ENCODE peak calls at places on chromosomes 6 and 20, in six cellular contexts. K is A549, A is endothelial cell of umbilical vein, B is WTC11, E is HCT116, I is GM12878. O is an unnamed sample.

GRCh38 chr6:119322715-119323350 is 26.7 kb downstream of the MAN1A1 start:
- DNase-seq in K (no peak), A (no peak), B (no peak), E (peak; percentile 33), I (no peak), O (no peak)

GRCh38 chr6:20931093-20931492 is 396.8 kb downstream of the CDKAL1 start:
- DNase-seq in K (no peak), A (no peak), B (no peak), E (no peak), I (no peak), O (no peak)

GRCh38 chr6:84842526-84843161 is 78.2 kb upstream of the TBX18 start:
- DNase-seq in K (no peak), A (no peak), B (no peak), E (no peak), I (no peak), O (no peak)

GRCh38 chr6:44727651-44728630 is 340.4 kb downstream of the CDC5L start:
- DNase-seq in K (no peak), A (no peak), B (no peak), E (no peak), I (no peak), O (no peak)

GRCh38 chr6:143807103-143807425 is 36.1 kb upstream of the LTV1 start:
- DNase-seq in K (no peak), A (no peak), B (no peak), E (no peak), I (no peak), O (no peak)

GRCh38 chr6:127606131-127606562 is 29.2 kb downstream of the C6orf58 start:
- DNase-seq in K (peak; percentile 21), A (peak; percentile 11), B (peak; percentile 24), E (peak; percentile 41), I (no peak), O (peak; percentile 29)

GRCh38 chr6:131231103-131231502 is 95.8 kb downstream of the AKAP7 start:
- DNase-seq in K (no peak), A (no peak), B (no peak), E (no peak), I (no peak), O (no peak)

GRCh38 chr6:17469006-17469972 is 75.9 kb downstream of the CAP2 start:
- DNase-seq in K (no peak), A (peak; percentile 85), B (no peak), E (no peak), I (no peak), O (no peak)

GRCh38 chr20:4766631-4767030 is 44.9 kb downstream of the PRND start:
- DNase-seq in K (no peak), A (no peak), B (no peak), E (no peak), I (no peak), O (peak; percentile 98)

GRCh38 chr6:16377470-16377869 is 139.1 kb downstream of the GMPR start:
- DNase-seq in K (no peak), A (no peak), B (no peak), E (no peak), I (no peak), O (no peak)

GRCh38 chr20:20024942-20025341 is 7.8 kb downstream of the NAA20 start:
- DNase-seq in K (no peak), A (no peak), B (no peak), E (no peak), I (no peak), O (no peak)

GRCh38 chr6:138291036-138291848 is 73.0 kb upstream of the PBOV1 start:
- DNase-seq in K (no peak), A (no peak), B (no peak), E (no peak), I (no peak), O (no peak)

GRCh38 chr6:66328181-66328580 is 621.2 kb upstream of the EYS start:
- DNase-seq in K (no peak), A (no peak), B (no peak), E (no peak), I (no peak), O (no peak)

GRCh38 chr6:89145461-89145961 is 344 bp upstream of the PM20D2 start:
- DNase-seq in K (peak; percentile 18), A (peak; percentile 45), B (no peak), E (no peak), I (peak; percentile 52), O (peak; percentile 82)

GRCh38 chr6:33082702-33083101 is 6.9 kb downstream of the HLA-DPB1 start:
- DNase-seq in K (peak; percentile 24), A (no peak), B (peak; percentile 51), E (peak; percentile 24), I (no peak), O (peak; percentile 56)

GRCh38 chr20:35190556-35190955 is 18.7 kb downstream of the PROCR start:
- DNase-seq in K (no peak), A (no peak), B (no peak), E (no peak), I (no peak), O (no peak)

GRCh38 chr6:56594699-56595098 is 48.0 kb downstream of the DST start:
- DNase-seq in K (no peak), A (peak; percentile 10), B (no peak), E (no peak), I (peak; percentile 24), O (no peak)

GRCh38 chr6:8108031-8108660 is 5.8 kb upstream of the EEF1E1 start:
- DNase-seq in K (peak; percentile 55), A (peak; percentile 97), B (no peak), E (peak; percentile 27), I (no peak), O (no peak)

GRCh38 chr20:34705383-34706021 is 1.4 kb downstream of the TP53INP2 start:
- DNase-seq in K (peak; percentile 37), A (peak; percentile 58), B (peak; percentile 30), E (no peak), I (no peak), O (peak; percentile 60)

GRCh38 chr20:47265984-47266383 is 90.5 kb downstream of the ZMYND8 start:
- DNase-seq in K (no peak), A (no peak), B (no peak), E (no peak), I (no peak), O (no peak)

GRCh38 chr20:50569864-50570836 is 60.0 kb downstream of the PTPN1 start:
- DNase-seq in K (no peak), A (peak; percentile 42), B (peak; percentile 58), E (peak; percentile 15), I (peak; percentile 68), O (peak; percentile 40)

GRCh38 chr6:51322505-51322904 is 503.8 kb downstream of the TFAP2B start:
- DNase-seq in K (no peak), A (no peak), B (no peak), E (no peak), I (no peak), O (no peak)

GRCh38 chr6:124073820-124074587 is 270.3 kb downstream of the NKAIN2 start:
- DNase-seq in K (no peak), A (no peak), B (no peak), E (no peak), I (no peak), O (no peak)

GRCh38 chr6:70270287-70271005 is 32.4 kb downstream of the COL9A1 start:
- DNase-seq in K (no peak), A (no peak), B (no peak), E (no peak), I (peak; percentile 11), O (no peak)

GRCh38 chr20:2142649-2143048 is 41.0 kb downstream of the STK35 start:
- DNase-seq in K (no peak), A (no peak), B (no peak), E (no peak), I (no peak), O (no peak)

GRCh38 chr20:2139736-2140135 is 38.1 kb downstream of the STK35 start:
- DNase-seq in K (no peak), A (no peak), B (no peak), E (no peak), I (no peak), O (no peak)

GRCh38 chr20:2141592-2142575 is 40.3 kb downstream of the STK35 start:
- DNase-seq in K (no peak), A (no peak), B (no peak), E (no peak), I (no peak), O (no peak)

GRCh38 chr20:2139250-2139649 is 37.6 kb downstream of the STK35 start:
- DNase-seq in K (no peak), A (no peak), B (no peak), E (no peak), I (no peak), O (no peak)

GRCh38 chr20:2140561-2140960 is 38.9 kb downstream of the STK35 start:
- DNase-seq in K (no peak), A (no peak), B (no peak), E (no peak), I (no peak), O (no peak)
- TF ChIP-seq MAX in K (no peak), A (no peak), B (no peak), E (no peak), I (no peak), O (no peak)

GRCh38 chr6:36479256-36479655 is 36.5 kb downstream of the KCTD20 start:
- DNase-seq in K (no peak), A (no peak), B (no peak), E (no peak), I (no peak), O (no peak)

GRCh38 chr6:36478051-36478526 is 35.3 kb downstream of the KCTD20 start:
- DNase-seq in K (no peak), A (peak; percentile 63), B (no peak), E (no peak), I (no peak), O (peak; percentile 42)
- TF ChIP-seq MAX in K (no peak), A (no peak), B (no peak), E (no peak), I (no peak), O (no peak)

DNA sequence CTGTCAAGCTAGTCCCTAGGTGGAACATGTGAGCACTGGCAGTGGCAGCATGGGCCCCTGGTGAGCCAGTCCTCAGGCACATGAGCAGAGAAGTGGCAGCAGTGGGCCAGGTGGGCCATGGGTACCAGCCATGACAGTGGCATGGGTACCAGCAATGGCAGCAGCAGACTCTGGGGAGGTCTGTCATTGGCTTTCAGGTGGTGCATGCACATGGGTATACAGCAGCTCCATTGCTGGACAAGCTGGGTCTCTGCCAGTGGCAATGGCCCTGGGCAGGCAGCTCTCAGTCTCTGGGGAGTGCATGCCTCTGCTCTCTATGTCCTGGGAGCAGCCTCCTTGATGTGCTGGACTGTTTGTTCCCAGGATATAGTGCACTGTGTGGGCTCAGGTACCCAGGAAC is 65.3 kb downstream of the KAT14 start:
- DNase-seq in K (no peak), A (no peak), B (no peak), E (no peak), I (no peak), O (no peak)
- TF ChIP-seq MAX in K (no peak), A (no peak), B (no peak), E (no peak), I (no peak), O (no peak)

DNA sequence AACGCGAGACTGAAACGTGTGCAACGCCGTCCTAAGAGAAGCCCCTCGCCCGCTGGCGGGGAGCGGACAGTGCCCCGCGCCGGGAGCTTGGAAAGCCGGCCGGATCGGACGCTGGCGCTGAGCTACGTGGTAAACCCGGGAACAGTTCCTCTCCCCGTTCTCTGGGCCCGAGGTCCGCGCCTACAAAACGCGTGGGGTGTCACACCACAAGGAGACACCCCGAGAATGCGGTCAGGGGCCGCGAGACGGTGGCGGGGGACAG is 755 bp downstream of the NCOA5 start:
- DNase-seq in K (peak; percentile 19), A (no peak), B (no peak), E (no peak), I (no peak), O (no peak)
- TF ChIP-seq MAX in K (no peak), A (no peak), B (no peak), E (no peak), I (no peak), O (no peak)

GRCh38 chr20:30811896-30812671 is 445.4 kb upstream of the DEFB115 start:
- DNase-seq in K (no peak), A (no peak), B (peak; percentile 75), E (no peak), I (peak; percentile 20), O (peak; percentile 49)
- TF ChIP-seq MAX in K (no peak), A (no peak), B (no peak), E (no peak), I (no peak), O (no peak)

O was measured in NB4.